ENCODE peak calls at places on chromosomes 11 and 22, in five cellular contexts. E is iPS-NIHi11, S is NCI-H446, D is epithelial cell of esophagus, Y is MCF 10A. W is an unnamed sample.

GRCh38 chr11:47184711-47185304 is 1.4 kb downstream of the PACSIN3 start:
- DNase-seq in E (peak), D (peak), Y (no peak), S (no peak), W (no peak)

GRCh38 chr11:65863889-65864757 is 3.9 kb downstream of the MUS81 start:
- DNase-seq in E (no peak), D (no peak), S (no peak), Y (no peak), W (no peak)

GRCh38 chr11:124517314-124517713 is 26.1 kb downstream of the OR8B12 start:
- DNase-seq in D (no peak), S (no peak), Y (no peak), E (no peak), W (no peak)

GRCh38 chr11:126948563-126948962 is 52.0 kb downstream of the KIRREL3 start:
- DNase-seq in D (no peak), S (no peak), Y (no peak), E (no peak), W (no peak)

GRCh38 chr11:34075178-34075820 is 23.8 kb downstream of the CAPRIN1 start:
- DNase-seq in S (no peak), E (no peak), D (peak), Y (peak), W (no peak)

GRCh38 chr11:43868852-43869567 is 11.6 kb upstream of the ALKBH3 start:
- DNase-seq in D (peak), S (no peak), Y (peak), E (no peak), W (no peak)

GRCh38 chr22:49535527-49536125 is 292.0 kb downstream of the BRD1 start:
- DNase-seq in E (no peak), Y (no peak), S (no peak), D (no peak), W (no peak)

GRCh38 chr11:122205036-122205435 is 89.0 kb upstream of the BLID start:
- DNase-seq in E (no peak), S (no peak), D (peak), Y (no peak), W (no peak)

GRCh38 chr11:454043-454442 is 4.0 kb downstream of the PTDSS2 start:
- DNase-seq in Y (no peak), S (no peak), E (no peak), D (no peak), W (no peak)

GRCh38 chr11:116162541-116163230 is 610.1 kb downstream of the BUD13 start:
- DNase-seq in S (peak), D (no peak), E (peak), Y (no peak), W (no peak)

W was measured in DMS 273 treated with DMSO at 0.1 percent for 48 hours.